ENCODE peak calls at places on chromosome 15, in nine cellular contexts. F is sigmoid colon, X is transverse colon, E is breast epithelium, J is endothelial cell of umbilical vein, V is spleen, P is HepG2, N is upper lobe of left lung, Z is HCT116. M is an unnamed sample.

GRCh38 chr15:71131601-71132357 is 16.5 kb downstream of the THSD4 start:
- DNase-seq in E (no peak), X (no peak), P (no peak), F (no peak), J (peak; percentile 35), V (no peak), Z (no peak), N (no peak), M (no peak)

GRCh38 chr15:43878466-43878865 is 51.7 kb downstream of the WDR76 start:
- DNase-seq in J (no peak), V (no peak), F (no peak), P (no peak), Z (no peak), N (no peak), X (no peak), E (no peak), M (no peak)

GRCh38 chr15:47993051-47993450 is 127.7 kb upstream of the SLC24A5 start:
- DNase-seq in V (no peak), E (no peak), X (no peak), Z (no peak), P (no peak), F (no peak), N (no peak), J (no peak), M (no peak)

GRCh38 chr15:69160976-69161877 is 792 bp downstream of the GLCE start:
- DNase-seq in F (peak; percentile 69), J (no peak), X (peak; percentile 51), V (peak; percentile 83), N (peak; percentile 46), P (peak; percentile 30), E (no peak), Z (peak; percentile 16), M (peak; percentile 21)

GRCh38 chr15:80984856-80985255 is 4.8 kb downstream of the MESD start:
- DNase-seq in E (no peak), X (peak; percentile 14), Z (no peak), P (no peak), J (no peak), F (no peak), V (no peak), N (no peak), M (no peak)

GRCh38 chr15:38683382-38684242 is 119.0 kb upstream of the RASGRP1 start:
- DNase-seq in P (peak; percentile 27), X (peak; percentile 70), F (no peak), E (no peak), N (peak; percentile 50), J (peak; percentile 59), V (no peak), Z (peak; percentile 27), M (peak; percentile 11)

GRCh38 chr15:72117448-72117697 is 577 bp downstream of the MYO9A start:
- DNase-seq in P (peak; percentile 32), Z (peak; percentile 40), X (peak; percentile 82), V (no peak), F (peak; percentile 92), J (no peak), N (peak; percentile 93), E (peak; percentile 77), M (peak; percentile 39)

GRCh38 chr15:67085818-67086649 is 20.6 kb downstream of the SMAD3 start:
- DNase-seq in P (no peak), J (no peak), V (no peak), Z (no peak), F (no peak), X (no peak), N (peak; percentile 64), E (no peak), M (peak; percentile 39)

GRCh38 chr15:47870956-47871625 is 153.8 kb downstream of the SEMA6D start:
- DNase-seq in E (no peak), Z (no peak), F (no peak), X (no peak), N (no peak), V (no peak), P (no peak), J (peak; percentile 91), M (no peak)

GRCh38 chr15:95604634-95605036 is 725.9 kb upstream of the NR2F2 start:
- DNase-seq in F (no peak), N (no peak), V (no peak), J (peak; percentile 95), Z (no peak), E (no peak), P (no peak), X (no peak), M (no peak)

GRCh38 chr15:68354923-68355322 is 77.0 kb downstream of the ITGA11 start:
- DNase-seq in N (no peak), J (no peak), V (no peak), X (no peak), F (no peak), P (peak; percentile 11), Z (peak; percentile 64), E (no peak), M (no peak)

GRCh38 chr15:58228708-58229107 is 90.5 kb downstream of the AQP9 start:
- DNase-seq in X (no peak), P (no peak), Z (no peak), N (no peak), F (no peak), J (no peak), E (no peak), V (no peak), M (no peak)

GRCh38 chr15:68630205-68630555 is 51.4 kb downstream of the CORO2B start:
- DNase-seq in N (no peak), F (no peak), P (no peak), V (peak; percentile 54), E (no peak), X (no peak), J (no peak), Z (no peak), M (no peak)

GRCh38 chr15:85667491-85668424 is 127.0 kb downstream of the KLHL25 start:
- DNase-seq in E (no peak), J (peak; percentile 99), V (no peak), N (peak; percentile 45), Z (peak; percentile 48), F (no peak), X (peak; percentile 25), P (peak; percentile 53), M (no peak)

GRCh38 chr15:100033140-100033857 is 300.1 kb upstream of the LYSMD4 start:
- DNase-seq in V (no peak), N (no peak), X (no peak), P (no peak), Z (no peak), J (no peak), F (no peak), E (no peak), M (no peak)

GRCh38 chr15:67174864-67175573 is 79.4 kb downstream of the AAGAB start:
- DNase-seq in V (no peak), P (no peak), Z (peak; percentile 94), X (no peak), J (peak; percentile 90), N (no peak), F (peak; percentile 58), E (no peak), M (no peak)

GRCh38 chr15:36959746-36960145 is 140.6 kb downstream of the MEIS2 start:
- DNase-seq in Z (no peak), P (no peak), V (no peak), E (no peak), N (no peak), J (no peak), F (no peak), X (no peak), M (no peak)

GRCh38 chr15:36960947-36961227 is 139.5 kb downstream of the MEIS2 start:
- DNase-seq in P (no peak), F (no peak), J (no peak), Z (no peak), E (no peak), N (no peak), V (no peak), X (no peak), M (no peak)

GRCh38 chr15:36958611-36959010 is 141.7 kb downstream of the MEIS2 start:
- DNase-seq in V (no peak), J (no peak), F (no peak), N (no peak), P (no peak), E (no peak), Z (no peak), X (no peak), M (no peak)

GRCh38 chr15:36961956-36962355 is 138.4 kb downstream of the MEIS2 start:
- DNase-seq in N (no peak), E (no peak), X (no peak), J (no peak), P (no peak), F (no peak), Z (no peak), V (no peak), M (no peak)

GRCh38 chr15:36960179-36960946 is 140.0 kb downstream of the MEIS2 start:
- DNase-seq in N (no peak), E (no peak), P (no peak), X (no peak), J (peak; percentile 25), V (no peak), F (no peak), Z (no peak), M (no peak)
- TF ChIP-seq POLR2AphosphoS5 in N (no peak), E (no peak), P (no peak), X (no peak), J (no peak), V (no peak), F (no peak), Z (no peak), M (no peak)

GRCh38 chr15:40941528-40942336 is 11.5 kb upstream of the CHAC1 start:
- DNase-seq in P (peak; percentile 59), Z (no peak), N (peak; percentile 81), F (peak; percentile 86), X (peak; percentile 85), V (peak; percentile 95), E (peak; percentile 66), J (peak; percentile 88), M (peak; percentile 89)
- TF ChIP-seq POLR2A in P (no peak), Z (peak; percentile 55), N (no peak), F (no peak), X (peak; percentile 32), V (no peak), E (no peak), J (peak; percentile 44), M (no peak)

GRCh38 chr15:63112871-63113270 is 8.8 kb upstream of the LACTB start:
- DNase-seq in Z (no peak), F (no peak), E (no peak), V (no peak), J (no peak), P (no peak), N (no peak), X (no peak), M (no peak)
- TF ChIP-seq POLR2AphosphoS5 in Z (no peak), F (no peak), E (no peak), V (no peak), J (no peak), P (no peak), N (no peak), X (no peak), M (no peak)

DNA sequence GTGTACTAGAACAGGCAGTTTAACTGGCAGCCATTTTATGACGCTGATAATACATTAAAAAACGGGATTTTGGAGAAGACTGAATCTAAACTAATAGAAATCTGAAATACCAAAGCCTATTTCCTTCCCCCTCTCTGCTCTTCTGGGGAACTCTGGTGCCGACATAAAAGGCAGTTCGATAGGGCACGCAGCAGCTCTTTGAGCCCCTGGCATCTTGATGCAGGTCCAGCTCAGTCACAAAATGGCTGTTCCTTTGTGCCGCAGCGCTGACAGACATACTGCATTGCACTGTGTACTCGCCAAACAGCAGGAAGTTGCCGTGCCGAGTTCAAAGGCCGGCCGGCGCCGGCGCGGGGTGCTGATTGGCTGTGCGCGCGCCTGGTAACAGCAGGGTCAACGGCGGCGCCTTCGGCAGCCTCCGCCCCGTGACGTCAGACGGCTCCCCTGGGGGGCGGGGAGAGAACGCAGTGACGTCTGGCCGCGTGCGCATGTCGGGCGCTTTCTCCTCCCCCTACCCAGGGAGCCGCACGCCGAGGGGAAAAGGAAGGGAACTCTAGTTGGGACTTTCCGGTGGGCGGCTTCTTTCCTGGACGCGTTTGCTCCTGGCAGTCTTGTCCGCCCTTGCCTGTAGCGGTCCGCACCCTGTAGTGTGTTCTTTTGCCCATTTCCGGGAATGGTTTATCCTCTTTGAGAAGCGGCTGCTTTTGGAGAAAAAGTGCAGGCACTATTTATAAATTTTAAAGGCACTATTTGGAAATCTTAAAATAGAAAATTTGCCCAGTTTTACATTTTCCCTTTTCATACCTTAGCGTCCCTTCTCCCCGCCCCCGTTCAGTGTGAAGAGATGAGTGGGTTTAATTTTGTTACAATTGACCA is 4.1 kb downstream of the CHD2 start:
- DNase-seq in N (peak; percentile 100), Z (peak; percentile 96), X (peak; percentile 100), F (peak; percentile 100), V (peak; percentile 99), J (peak; percentile 99), E (peak; percentile 99), P (peak; percentile 96), M (peak; percentile 53)
- TF ChIP-seq POLR2A in N (peak; percentile 97), Z (peak; percentile 37), X (peak; percentile 95), F (peak; percentile 90), V (peak; percentile 91), J (peak; percentile 95), E (peak; percentile 67), P (peak; percentile 85), M (peak; percentile 99)

M was measured in GM12891.